ENCODE peak calls at places on chromosomes 5 and 9, in five cellular contexts. J is left ventricle myocardium inferior, I is mesothelial cell of epicardium, P is dorsolateral prefrontal cortex, Q is cardiac muscle cell. Y is an unnamed sample.

GRCh38 chr9:133945314-133945975 is 46.7 kb downstream of the VAV2 start:
- DNase-seq in J (peak), I (no peak), P (no peak), Q (no peak), Y (no peak)

GRCh38 chr5:112419596-112420110 is 576 bp upstream of the EPB41L4A start:
- DNase-seq in J (peak), I (peak), P (no peak), Q (peak), Y (peak)

GRCh38 chr5:164052536-164053090 is 547.2 kb downstream of the MAT2B start:
- DNase-seq in J (no peak), I (no peak), P (no peak), Q (no peak), Y (no peak)

GRCh38 chr5:149358294-149358651 is 427 bp downstream of the PCYOX1L start:
- DNase-seq in J (peak), I (no peak), P (peak), Q (peak), Y (no peak)

GRCh38 chr5:169195601-169196000 is 105.3 kb downstream of the SLIT3 start:
- DNase-seq in J (no peak), I (no peak), P (no peak), Q (no peak), Y (no peak)

GRCh38 chr9:134222018-134222573 is 57.7 kb upstream of the RNU6ATAC start:
- DNase-seq in J (no peak), I (no peak), P (no peak), Q (no peak), Y (no peak)

GRCh38 chr9:116155700-116156045 is 2.1 kb downstream of the PAPPA start:
- DNase-seq in J (no peak), I (no peak), P (no peak), Q (no peak), Y (no peak)

GRCh38 chr5:117731445-117731844 is 1156.8 kb upstream of the SEMA6A start:
- DNase-seq in J (no peak), I (no peak), P (no peak), Q (no peak), Y (no peak)

GRCh38 chr9:17063535-17064135 is 71.2 kb upstream of the CNTLN start:
- DNase-seq in J (no peak), I (no peak), P (no peak), Q (peak), Y (no peak)

GRCh38 chr9:105694848-105695581 is 674 bp downstream of the TMEM38B start:
- DNase-seq in J (peak), I (peak), P (peak), Q (peak), Y (peak)

GRCh38 chr9:122005597-122005996 is 87.5 kb downstream of the TTLL11 start:
- DNase-seq in J (no peak), I (no peak), P (no peak), Q (peak), Y (peak)

GRCh38 chr5:141757402-141757801 is 75.4 kb upstream of the ARAP3 start:
- DNase-seq in J (no peak), I (no peak), P (peak), Q (peak), Y (no peak)

GRCh38 chr5:139692605-139693340 is 44.6 kb downstream of the CXXC5 start:
- DNase-seq in J (no peak), I (no peak), P (no peak), Q (no peak), Y (no peak)

GRCh38 chr5:59813761-59814562 is 79.6 kb downstream of the PDE4D start:
- DNase-seq in J (no peak), I (no peak), P (no peak), Q (peak), Y (peak)

GRCh38 chr5:134245101-134245604 is 19.3 kb upstream of the PPP2CA start:
- DNase-seq in J (no peak), I (peak), P (peak), Q (peak), Y (no peak)

GRCh38 chr5:88692979-88693932 is 189.7 kb downstream of the MEF2C start:
- DNase-seq in J (no peak), I (no peak), P (no peak), Q (no peak), Y (no peak)

GRCh38 chr5:92309336-92309991 is 926.3 kb upstream of the ARRDC3 start:
- DNase-seq in J (no peak), I (no peak), P (no peak), Q (peak), Y (no peak)

GRCh38 chr5:55929020-55929799 is 65.6 kb downstream of the IL6ST start:
- DNase-seq in J (no peak), I (no peak), P (no peak), Q (no peak), Y (no peak)

GRCh38 chr9:69085523-69086283 is 50.2 kb downstream of the FXN start:
- DNase-seq in J (no peak), I (no peak), P (no peak), Q (no peak), Y (no peak)

GRCh38 chr9:110185806-110186205 is 22.2 kb downstream of the C9orf152 start:
- DNase-seq in J (no peak), I (no peak), P (no peak), Q (no peak), Y (no peak)

GRCh38 chr9:99824378-99825157 is 2.9 kb downstream of the NR4A3 start:
- DNase-seq in J (no peak), I (peak), P (no peak), Q (peak), Y (peak)

GRCh38 chr9:32117291-32117690 is 267.2 kb upstream of the ACO1 start:
- DNase-seq in J (no peak), I (no peak), P (no peak), Q (no peak), Y (no peak)

GRCh38 chr5:174549254-174549653 is 175.1 kb upstream of the MSX2 start:
- DNase-seq in J (no peak), I (no peak), P (no peak), Q (no peak), Y (no peak)

GRCh38 chr9:14103115-14103514 is 210.8 kb downstream of the NFIB start:
- DNase-seq in J (no peak), I (no peak), P (no peak), Q (no peak), Y (no peak)

GRCh38 chr5:77231470-77232138 is 21.1 kb downstream of the PDE8B start:
- DNase-seq in J (no peak), I (no peak), P (no peak), Q (no peak), Y (no peak)

DNA sequence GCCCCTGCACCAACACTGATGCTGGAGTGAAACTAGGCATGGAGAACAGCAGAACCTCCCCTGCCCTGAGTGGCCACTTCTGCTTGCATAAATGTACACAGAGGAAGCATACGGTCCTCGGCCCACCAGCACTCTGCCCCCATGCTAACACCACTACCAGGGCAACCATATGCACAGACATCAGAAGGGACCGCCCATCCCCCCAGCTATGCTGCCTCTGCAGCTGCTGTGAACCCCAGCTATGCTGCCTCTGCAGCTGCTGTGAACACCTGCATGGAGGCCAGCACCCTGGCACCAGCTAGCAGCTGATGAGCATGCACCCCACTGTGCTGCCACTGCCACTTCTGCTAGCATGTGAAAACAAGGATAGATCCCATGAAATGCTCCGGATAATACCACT is 250.3 kb downstream of the TUSC1 start:
- DNase-seq in J (no peak), I (no peak), P (no peak), Q (no peak), Y (no peak)
- TF ChIP-seq CTCF in J (no peak), I (no peak), P (no peak), Q (no peak), Y (no peak)

DNA sequence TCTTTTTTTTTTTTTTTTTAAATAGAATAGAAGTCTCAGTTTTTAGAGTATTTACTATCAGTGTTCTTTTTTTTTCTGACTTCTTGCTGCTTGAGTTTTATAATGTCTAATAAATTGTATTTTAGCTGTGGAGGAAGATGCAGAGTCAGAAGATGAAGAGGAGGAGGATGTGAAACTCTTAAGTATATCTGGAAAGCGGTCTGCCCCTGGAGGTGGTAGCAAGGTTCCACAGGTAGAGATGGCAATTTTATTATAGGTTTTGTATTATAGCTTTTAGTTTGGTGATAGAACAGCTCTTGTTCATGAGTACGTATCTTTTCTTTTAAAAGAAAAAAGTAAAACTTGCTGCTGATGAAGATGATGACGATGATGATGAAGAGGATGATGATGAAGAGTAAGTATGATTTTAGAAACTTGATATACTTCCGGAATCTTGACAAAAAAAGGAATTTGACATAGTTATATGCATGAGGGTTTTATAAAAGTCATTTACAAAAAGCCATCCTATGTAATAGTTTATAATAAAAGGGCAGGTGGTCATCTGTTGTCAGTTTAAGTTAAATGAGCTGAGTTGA is 5.0 kb downstream of the NPM1 start:
- DNase-seq in J (no peak), I (no peak), P (no peak), Q (no peak), Y (no peak)
- TF ChIP-seq CTCF in J (no peak), I (no peak), P (no peak), Q (no peak), Y (peak)

GRCh38 chr5:161549106-161549505 is 2.6 kb upstream of the GABRB2 start:
- DNase-seq in J (no peak), I (peak), P (peak), Q (peak), Y (no peak)
- TF ChIP-seq CTCF in J (no peak), I (no peak), P (no peak), Q (no peak), Y (no peak)

DNA sequence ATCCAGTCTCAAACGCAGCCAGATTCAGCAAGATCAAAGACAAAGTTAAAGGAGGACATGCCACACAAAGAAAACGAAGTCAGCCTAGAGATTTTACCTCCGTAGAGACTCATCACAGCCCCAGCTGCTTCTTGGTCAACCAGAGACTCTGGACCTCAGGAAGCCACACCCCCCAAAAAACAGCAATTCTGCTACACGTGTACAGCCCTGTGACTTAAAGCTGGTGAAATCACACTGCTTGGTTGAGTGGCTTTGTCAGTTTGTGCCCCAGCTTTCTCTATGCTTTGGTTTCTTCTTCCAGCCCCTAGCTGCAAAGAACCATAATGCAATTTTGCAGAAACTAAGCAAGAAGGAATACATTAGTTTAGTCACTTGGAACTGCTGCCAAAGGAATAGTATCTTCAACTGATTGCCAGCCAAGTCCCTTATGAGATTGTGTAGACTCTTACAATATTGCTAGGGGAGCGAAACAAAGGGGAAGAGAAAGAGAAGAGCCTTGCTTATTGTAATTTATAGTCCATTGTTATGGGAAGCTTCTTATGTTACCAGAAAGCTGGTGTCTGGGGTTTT is 158.8 kb upstream of the ZNF462 start:
- DNase-seq in J (no peak), I (no peak), P (no peak), Q (no peak), Y (no peak)
- TF ChIP-seq CTCF in J (no peak), I (no peak), P (no peak), Q (no peak), Y (no peak)

DNA sequence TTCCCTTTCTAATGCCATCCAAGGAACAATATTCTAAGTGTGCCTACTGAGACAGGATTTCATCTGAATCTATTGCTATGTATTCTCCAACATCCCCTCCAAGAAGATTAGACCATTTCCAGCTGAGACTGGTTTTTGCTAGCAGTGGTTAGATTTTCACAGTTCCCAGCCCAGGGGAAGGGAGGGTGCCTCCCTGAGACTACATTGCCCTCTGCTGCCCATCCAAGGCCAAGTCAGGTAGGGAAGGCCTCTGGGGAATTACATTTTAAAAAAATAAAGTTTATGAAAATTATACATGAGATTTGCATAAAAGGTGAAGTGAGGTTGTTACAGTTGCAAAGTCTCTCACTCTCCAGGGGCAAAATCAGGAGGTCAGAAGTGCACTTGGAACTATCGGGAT is 28.0 kb upstream of the SYK start:
- DNase-seq in J (no peak), I (no peak), P (no peak), Q (peak), Y (no peak)
- TF ChIP-seq CTCF in J (peak), I (no peak), P (peak), Q (no peak), Y (peak)

DNA sequence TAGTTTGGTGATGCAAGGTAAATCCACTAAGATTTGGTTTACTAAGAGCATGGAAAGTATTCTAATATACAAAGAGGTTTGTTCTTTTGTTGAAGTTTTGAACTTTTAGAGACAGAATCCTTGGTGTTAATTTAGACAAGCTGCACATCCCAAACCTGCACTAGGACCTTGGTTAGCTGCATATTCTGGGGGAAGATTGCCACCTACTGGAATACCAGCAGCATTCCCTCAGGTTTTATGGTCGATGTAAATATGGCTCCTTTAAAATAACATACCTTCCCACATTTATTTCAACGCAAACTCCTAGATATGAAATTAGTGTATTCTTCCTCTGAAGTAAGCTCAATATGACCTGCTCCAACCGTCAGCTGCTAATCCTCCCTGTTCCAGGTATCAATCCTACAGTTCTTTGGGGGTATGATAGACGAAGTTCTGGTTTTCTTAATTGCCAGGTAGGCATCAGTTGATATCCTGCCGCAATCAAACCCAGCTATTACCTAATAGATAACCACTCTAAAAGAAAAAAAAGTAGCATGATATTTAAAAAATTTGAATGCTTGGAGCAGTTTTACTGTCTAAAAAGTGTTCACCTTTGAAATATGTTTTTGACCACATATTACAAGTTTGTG is 624.1 kb downstream of the ISL1 start:
- DNase-seq in J (no peak), I (no peak), P (peak), Q (peak), Y (no peak)
- TF ChIP-seq CTCF in J (peak), I (peak), P (peak), Q (peak), Y (peak)

Y was measured in progenitor cell of endocrine pancreas.